ENCODE peak calls at places on chromosomes 3 and 15, in ten cellular contexts. F, S, M, J, A, R, C, Q, T and E are unnamed samples.

GRCh38 chr3:103057477-103057876 is 622.7 kb downstream of the ZPLD1 start:
- DNase-seq in Q (no peak), C (no peak), T (no peak), F (no peak), S (no peak), M (no peak), A (no peak), R (no peak), J (no peak), E (no peak)

GRCh38 chr3:52670621-52671521 is 14.8 kb downstream of the PBRM1 start:
- DNase-seq in R (no peak), F (peak), T (peak), C (peak), S (no peak), Q (peak), J (peak), A (no peak), M (no peak), E (peak)

GRCh38 chr3:67854663-67855062 is 200.3 kb upstream of the SUCLG2 start:
- DNase-seq in C (no peak), R (no peak), Q (no peak), J (no peak), A (no peak), F (no peak), T (no peak), S (no peak), M (no peak), E (no peak)

GRCh38 chr3:2774485-2774884 is 335.7 kb downstream of the IL5RA start:
- DNase-seq in A (no peak), R (no peak), Q (no peak), J (no peak), S (no peak), C (no peak), F (no peak), M (no peak), T (no peak), E (no peak)

GRCh38 chr3:27485853-27486252 is 1.7 kb upstream of the SLC4A7 start:
- DNase-seq in S (no peak), R (no peak), A (no peak), J (no peak), C (no peak), M (no peak), T (no peak), F (no peak), Q (no peak), E (no peak)

GRCh38 chr3:155426524-155427230 is 133.2 kb upstream of the STRIT1 start:
- DNase-seq in Q (no peak), T (no peak), F (no peak), A (no peak), C (no peak), M (no peak), S (no peak), R (no peak), J (no peak), E (peak)

GRCh38 chr3:11558002-11558401 is 85.7 kb downstream of the VGLL4 start:
- DNase-seq in F (no peak), M (peak), A (peak), J (no peak), S (no peak), C (peak), Q (no peak), T (peak), R (no peak), E (peak)

GRCh38 chr3:52184690-52185089 is 13.3 kb upstream of the ALAS1 start:
- DNase-seq in T (no peak), J (no peak), Q (no peak), S (no peak), R (no peak), F (no peak), M (no peak), A (no peak), C (no peak), E (no peak)

GRCh38 chr15:47715856-47716445 is 1.4 kb upstream of the SEMA6D start:
- DNase-seq in M (no peak), J (no peak), C (peak), T (peak), R (peak), Q (no peak), F (peak), A (no peak), S (peak), E (no peak)

GRCh38 chr3:18988619-18989229 is 159.6 kb upstream of the KCNH8 start:
- DNase-seq in A (no peak), C (peak), R (no peak), Q (peak), S (no peak), T (peak), M (no peak), F (no peak), J (no peak), E (no peak)

GRCh38 chr15:89772933-89773583 is 3.1 kb upstream of the MESP2 start:
- DNase-seq in Q (no peak), M (no peak), A (no peak), C (peak), T (peak), R (no peak), S (no peak), F (no peak), J (no peak), E (peak)
- TF ChIP-seq CTCF in Q (peak), M (peak), A (no peak), C (peak), T (peak), R (no peak), S (no peak), F (no peak), J (no peak), E (peak)

GRCh38 chr15:49145651-49146609 is 9.5 kb downstream of the COPS2 start:
- DNase-seq in C (peak), R (peak), T (peak), J (no peak), A (no peak), S (no peak), F (no peak), Q (peak), M (peak), E (peak)
- TF ChIP-seq CTCF in C (peak), R (peak), T (peak), J (peak), A (peak), S (peak), F (no peak), Q (peak), M (peak), E (peak)

DNA sequence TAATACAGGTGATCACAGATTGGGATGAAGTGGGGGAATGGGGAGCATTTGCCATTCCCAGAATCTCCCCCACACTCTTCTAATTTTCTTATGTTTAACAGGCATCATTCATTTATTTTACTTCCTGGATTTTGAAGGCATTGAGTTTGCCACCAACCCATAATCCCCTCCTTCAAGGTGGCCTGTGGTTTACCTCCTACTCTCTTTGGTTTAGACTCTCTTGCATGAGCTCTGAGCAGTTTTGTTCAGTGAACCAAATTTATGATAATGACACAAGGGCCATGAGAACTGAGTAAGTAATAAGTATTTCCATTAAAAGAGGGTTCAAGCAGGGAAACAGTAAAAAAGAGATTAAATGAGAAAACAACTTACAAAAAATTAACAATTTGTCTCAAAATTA is 703.1 kb upstream of the CFAP20DC start:
- DNase-seq in Q (no peak), J (no peak), C (no peak), R (no peak), F (no peak), M (no peak), S (no peak), T (no peak), A (no peak), E (no peak)
- TF ChIP-seq CTCF in Q (no peak), J (no peak), C (no peak), R (no peak), F (no peak), M (no peak), S (no peak), T (no peak), A (no peak), E (no peak)

GRCh38 chr3:15488002-15488401 is 33.5 kb downstream of the COLQ start:
- DNase-seq in C (no peak), F (no peak), S (no peak), Q (no peak), T (no peak), A (no peak), J (no peak), R (no peak), M (no peak), E (no peak)
- TF ChIP-seq CTCF in C (no peak), F (no peak), S (no peak), Q (no peak), T (no peak), A (no peak), J (no peak), R (no peak), M (no peak), E (no peak)

GRCh38 chr15:72161351-72162132 is 36.0 kb downstream of the GRAMD2A start:
- DNase-seq in M (no peak), A (no peak), C (no peak), F (no peak), S (no peak), J (no peak), Q (no peak), T (no peak), R (no peak), E (no peak)

GRCh38 chr15:72166716-72167417 is 30.7 kb downstream of the GRAMD2A start:
- DNase-seq in M (no peak), J (no peak), T (no peak), S (no peak), R (no peak), A (no peak), Q (no peak), F (no peak), C (no peak), E (no peak)

GRCh38 chr15:72163719-72164118 is 33.9 kb downstream of the GRAMD2A start:
- DNase-seq in S (no peak), T (no peak), M (no peak), Q (no peak), F (no peak), R (no peak), J (no peak), C (no peak), A (no peak), E (no peak)

GRCh38 chr15:72160846-72161245 is 36.7 kb downstream of the GRAMD2A start:
- DNase-seq in S (no peak), M (no peak), C (no peak), T (no peak), A (no peak), J (no peak), Q (no peak), R (no peak), F (no peak), E (no peak)

DNA sequence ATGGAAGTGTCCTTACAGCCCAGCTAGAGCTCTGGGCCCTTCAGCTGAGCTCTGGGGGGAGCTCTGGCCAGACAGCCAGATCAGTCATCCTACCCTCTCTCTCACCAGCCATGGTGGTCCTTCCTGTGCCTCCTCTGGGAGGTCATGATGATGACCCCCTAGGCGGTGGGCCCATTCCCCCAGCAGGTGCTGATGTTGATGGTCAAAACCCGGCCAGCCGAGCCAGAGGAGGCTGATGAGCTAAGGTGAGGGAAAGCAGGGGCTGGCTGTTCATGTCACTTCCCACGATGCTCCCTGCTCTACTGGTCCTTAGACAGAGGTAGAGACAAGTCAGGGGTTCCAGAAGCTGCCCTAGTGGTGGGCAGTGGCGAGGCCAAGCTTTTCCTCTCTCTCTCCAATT is 35.0 kb downstream of the GRAMD2A start:
- DNase-seq in A (no peak), T (no peak), C (no peak), F (no peak), J (no peak), S (no peak), Q (no peak), M (no peak), R (no peak), E (no peak)
- TF ChIP-seq CTCF in A (no peak), T (no peak), C (no peak), F (no peak), J (no peak), S (no peak), Q (no peak), M (peak), R (no peak), E (no peak)

GRCh38 chr3:140546649-140547048 is 131.2 kb upstream of the TRIM42 start:
- DNase-seq in F (no peak), A (no peak), S (no peak), R (no peak), C (no peak), J (no peak), Q (no peak), M (no peak), T (no peak), E (no peak)
- TF ChIP-seq CTCF in F (no peak), A (no peak), S (no peak), R (no peak), C (no peak), J (no peak), Q (no peak), M (peak), T (no peak), E (no peak)

GRCh38 chr3:183449791-183450190 is 21.4 kb upstream of the MCF2L2 start:
- DNase-seq in T (no peak), F (no peak), Q (no peak), R (no peak), S (no peak), C (no peak), M (no peak), A (no peak), J (no peak), E (no peak)

GRCh38 chr3:183446838-183447205 is 18.4 kb upstream of the MCF2L2 start:
- DNase-seq in C (no peak), Q (no peak), M (no peak), R (no peak), S (no peak), F (no peak), J (no peak), A (no peak), T (no peak), E (no peak)

GRCh38 chr3:183448369-183449128 is 20.1 kb upstream of the MCF2L2 start:
- DNase-seq in S (no peak), J (no peak), M (no peak), F (no peak), A (no peak), R (no peak), Q (no peak), C (no peak), T (no peak), E (no peak)

GRCh38 chr3:183447206-183448001 is 19.0 kb upstream of the MCF2L2 start:
- DNase-seq in C (peak), Q (peak), S (peak), J (peak), T (peak), R (peak), F (peak), M (peak), A (peak), E (peak)

GRCh38 chr3:183449391-183449790 is 21.0 kb upstream of the MCF2L2 start:
- DNase-seq in C (peak), M (no peak), J (no peak), Q (peak), A (no peak), R (peak), T (peak), F (no peak), S (no peak), E (peak)
- TF ChIP-seq CTCF in C (peak), M (peak), J (no peak), Q (no peak), A (no peak), R (no peak), T (peak), F (no peak), S (peak), E (no peak)